ENCODE peak calls at places on chromosome 21, in seven cellular contexts. Y, H, J, S, C, N and G are unnamed samples.
A peak's percentile ranks its signal among the peaks of the same experiment; 100 is the strongest.

GRCh38 chr21:29656504-29657227 is 283.1 kb downstream of the GRIK1 start:
- DNase-seq in S (no peak), N (peak; percentile 98), Y (peak; percentile 64), H (peak; percentile 54), J (no peak), C (peak; percentile 82), G (no peak)

GRCh38 chr21:32350981-32351380 is 41.8 kb downstream of the URB1 start:
- DNase-seq in N (no peak), S (no peak), C (no peak), H (no peak), Y (no peak), J (no peak), G (no peak)

GRCh38 chr21:16418663-16419062 is 688.9 kb downstream of the USP25 start:
- DNase-seq in S (no peak), N (peak; percentile 18), C (no peak), Y (no peak), H (no peak), J (no peak), G (no peak)

GRCh38 chr21:36156815-36157670 is at the start of gene DOP1B:
- DNase-seq in H (peak; percentile 29), N (no peak), C (peak; percentile 88), J (no peak), Y (no peak), S (no peak), G (peak; percentile 24)

GRCh38 chr21:32611471-32611997 is 643 bp downstream of the CFAP298 start:
- DNase-seq in H (peak; percentile 17), S (no peak), N (peak; percentile 44), Y (peak; percentile 30), J (peak; percentile 81), C (peak; percentile 80), G (peak; percentile 23)

GRCh38 chr21:14889080-14889805 is 175.6 kb downstream of the NRIP1 start:
- DNase-seq in S (no peak), C (no peak), N (peak; percentile 80), J (no peak), H (peak; percentile 71), Y (peak; percentile 69), G (no peak)

GRCh38 chr21:35350965-35351364 is 301.9 kb upstream of the RUNX1 start:
- DNase-seq in H (no peak), N (peak; percentile 52), C (no peak), S (no peak), J (no peak), Y (peak; percentile 42), G (no peak)

GRCh38 chr21:45012661-45013270 is 61.6 kb upstream of the ADARB1 start:
- DNase-seq in S (peak; percentile 13), N (no peak), Y (peak; percentile 87), H (no peak), J (peak; percentile 59), C (no peak), G (no peak)

DNA sequence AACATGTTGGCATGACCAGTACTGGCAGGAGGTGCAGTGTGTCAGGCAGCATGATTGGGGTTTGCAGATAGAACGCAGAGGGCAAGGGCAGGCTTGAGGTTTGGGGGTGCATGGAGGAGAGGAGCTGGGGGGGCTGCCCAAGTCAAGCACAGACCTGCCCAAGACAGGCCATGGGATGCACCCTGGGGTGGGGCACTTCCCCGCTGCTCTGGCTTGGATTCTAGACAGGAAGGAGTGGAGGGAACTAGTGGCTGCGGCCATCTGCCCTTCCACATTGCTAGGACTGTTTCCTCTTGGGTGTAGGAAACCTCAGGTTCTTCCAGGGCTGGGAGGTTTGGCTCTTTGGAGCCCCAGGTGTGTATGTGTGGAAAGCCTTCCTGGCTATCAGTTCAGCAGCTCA is 3.0 kb downstream of the PDXK start:
- DNase-seq in C (peak; percentile 22), J (no peak), N (no peak), H (no peak), S (no peak), Y (no peak), G (no peak)
- H3K4me1 ChIP-seq in C (peaks cover 32% of the 10 kb centered on the region), J (peaks cover 81% of the 10 kb centered on the region), N (peaks cover 18% of the 10 kb centered on the region), H (peaks cover 57% of the 10 kb centered on the region), S (peaks cover 22% of the 10 kb centered on the region), Y (peaks cover 57% of the 10 kb centered on the region), G (no peaks in the 10 kb centered on the region)

GRCh38 chr21:31279214-31279613 is 64.8 kb downstream of the TIAM1 start:
- DNase-seq in Y (no peak), N (no peak), H (no peak), S (no peak), C (no peak), J (no peak), G (no peak)

GRCh38 chr21:31281561-31281960 is 62.5 kb downstream of the TIAM1 start:
- DNase-seq in Y (no peak), N (no peak), C (no peak), S (no peak), J (no peak), H (no peak), G (no peak)

GRCh38 chr21:31278511-31279155 is 65.4 kb downstream of the TIAM1 start:
- DNase-seq in N (peak; percentile 60), H (no peak), S (no peak), C (no peak), J (no peak), Y (no peak), G (no peak)

GRCh38 chr21:31282095-31282709 is 61.9 kb downstream of the TIAM1 start:
- DNase-seq in Y (peak; percentile 34), S (no peak), N (peak; percentile 100), C (peak; percentile 87), J (no peak), H (peak; percentile 40), G (no peak)

DNA sequence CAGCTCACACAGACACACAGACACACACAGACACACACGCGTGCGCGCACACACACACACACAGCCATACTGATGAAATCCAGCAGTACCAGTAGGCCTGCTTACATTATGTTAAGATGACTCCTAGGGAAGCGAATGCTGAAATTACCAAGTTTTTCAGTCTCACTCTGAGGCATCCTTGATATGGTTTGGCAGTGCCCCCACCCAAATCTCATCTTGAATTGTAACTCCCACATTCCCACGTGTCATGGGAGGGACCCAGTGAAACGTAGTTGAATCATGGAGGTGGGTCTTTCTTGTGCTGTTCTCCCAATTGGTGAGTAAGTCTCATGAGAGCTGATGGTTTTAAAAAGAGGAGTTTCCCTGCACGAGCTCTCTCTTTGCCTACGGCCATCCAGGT is 64.1 kb downstream of the TIAM1 start:
- DNase-seq in J (no peak), Y (no peak), S (no peak), C (no peak), N (peak; percentile 26), H (no peak), G (no peak)
- TF ChIP-seq CTCF in J (no peak), Y (no peak), S (no peak), C (no peak), N (no peak), H (no peak), G (no peak)

DNA sequence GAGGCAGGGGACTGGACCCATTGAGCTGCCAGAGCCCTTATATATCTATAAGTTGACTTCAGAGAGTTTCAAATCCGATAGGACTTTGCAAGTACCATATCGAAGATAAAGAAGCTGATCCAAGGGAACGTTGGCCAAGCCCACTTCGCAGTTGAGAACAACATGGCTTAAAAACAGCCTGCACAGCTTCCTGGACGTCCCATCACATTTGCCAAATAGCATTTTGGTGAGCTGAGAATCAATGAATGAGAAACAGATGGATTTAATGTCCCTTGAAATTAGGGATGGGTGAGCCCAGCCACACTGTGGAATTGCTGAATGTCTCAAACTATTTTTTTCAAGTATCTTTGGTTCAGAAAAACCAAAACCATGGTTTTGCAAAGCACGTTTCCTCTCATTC is 64.8 kb downstream of the KCNJ15 start:
- DNase-seq in J (no peak), H (no peak), C (no peak), S (no peak), N (no peak), Y (no peak), G (no peak)
- H3K4me1 ChIP-seq in J (peaks cover 8% of the 10 kb centered on the region), H (peaks cover 28% of the 10 kb centered on the region), C (peaks cover 38% of the 10 kb centered on the region), S (no peaks in the 10 kb centered on the region), N (no peaks in the 10 kb centered on the region), Y (peaks cover 16% of the 10 kb centered on the region), G (no peaks in the 10 kb centered on the region)

GRCh38 chr21:42655797-42656770 is 2.7 kb downstream of the PDE9A start:
- DNase-seq in C (peak; percentile 89), J (peak; percentile 64), Y (peak; percentile 32), N (no peak), H (peak; percentile 86), S (no peak), G (no peak)

GRCh38 chr21:42653492-42654061 is at the start of gene PDE9A:
- DNase-seq in N (no peak), S (peak; percentile 41), J (peak; percentile 76), C (peak; percentile 86), H (no peak), Y (no peak), G (peak; percentile 61)

GRCh38 chr21:42654913-42655796 is 1.7 kb downstream of the PDE9A start:
- DNase-seq in S (no peak), H (no peak), N (no peak), C (peak; percentile 91), J (no peak), Y (no peak), G (no peak)

GRCh38 chr21:42652527-42653491 is 612 bp upstream of the PDE9A start:
- DNase-seq in S (peak; percentile 56), N (peak; percentile 27), Y (peak; percentile 29), H (peak; percentile 41), J (peak; percentile 85), C (peak; percentile 97), G (peak; percentile 72)

DNA sequence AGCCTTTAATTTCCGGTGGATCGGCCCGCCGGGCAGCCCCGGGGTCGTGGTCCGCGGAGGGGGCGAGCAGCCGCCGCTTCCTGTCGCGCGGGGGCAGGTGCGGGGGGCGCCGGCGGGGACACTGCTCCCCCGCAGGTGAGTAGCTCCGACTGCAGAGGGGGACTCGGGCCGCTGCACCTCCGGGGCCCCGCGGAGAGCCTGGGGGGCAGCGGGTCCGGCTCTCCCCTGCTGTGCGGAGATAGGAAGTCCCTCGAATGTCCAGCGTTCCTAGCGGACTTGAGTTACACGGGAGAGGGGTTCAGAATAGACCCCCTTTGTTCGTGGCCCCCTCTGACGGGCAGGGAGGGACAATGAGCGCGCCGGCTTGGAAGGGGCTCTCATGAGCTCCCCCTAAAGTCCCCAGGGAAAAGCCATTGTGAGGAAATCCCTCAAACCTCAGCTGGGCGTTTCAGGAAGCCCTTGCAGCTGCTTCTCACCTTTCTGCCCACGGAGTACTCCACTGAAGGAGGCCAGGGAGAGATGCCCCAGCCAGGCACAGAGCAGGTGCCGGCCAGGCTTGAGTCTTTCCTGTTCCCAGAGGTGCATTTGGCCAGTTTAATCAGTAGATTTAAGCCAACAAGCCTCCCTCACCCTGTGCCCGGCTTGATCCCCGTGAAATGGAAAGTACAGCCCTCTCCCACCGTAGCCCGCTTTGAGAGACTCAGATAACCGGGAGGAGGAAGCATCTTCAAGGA is 925 bp downstream of the PDE9A start:
- DNase-seq in N (no peak), Y (peak; percentile 26), S (no peak), H (no peak), J (peak; percentile 77), C (no peak), G (no peak)
- TF ChIP-seq CTCF in N (no peak), Y (no peak), S (no peak), H (no peak), J (no peak), C (no peak), G (no peak)

GRCh38 chr21:43590220-43590619 is 69.1 kb downstream of the HSF2BP start:
- DNase-seq in J (no peak), N (peak; percentile 80), H (no peak), Y (peak; percentile 94), C (no peak), S (no peak), G (no peak)
- H3K4me1 ChIP-seq in J (peaks cover 16% of the 10 kb centered on the region), N (peaks cover 8% of the 10 kb centered on the region), H (peaks cover 43% of the 10 kb centered on the region), Y (peaks cover 51% of the 10 kb centered on the region), C (peaks cover 33% of the 10 kb centered on the region), S (no peaks in the 10 kb centered on the region), G (no peaks in the 10 kb centered on the region)

DNA sequence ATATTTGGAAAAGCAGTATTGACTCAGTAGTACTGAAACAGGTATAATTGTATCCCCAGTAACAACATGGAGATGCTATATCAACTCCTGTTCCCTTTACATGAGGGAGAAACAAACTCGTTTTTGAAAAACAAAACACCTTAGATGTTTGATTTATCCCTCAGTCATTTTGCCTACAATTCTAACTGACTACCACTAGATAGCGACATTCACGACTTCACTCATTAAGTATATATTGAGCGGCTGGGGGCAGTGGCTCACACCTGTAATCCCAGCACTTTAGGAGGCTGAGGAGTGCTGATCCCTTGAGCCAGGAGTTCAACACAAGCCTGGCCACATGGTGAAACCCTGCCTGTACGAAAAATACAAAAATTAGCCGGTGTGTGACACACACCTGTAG is 83.3 kb downstream of the CYYR1 start:
- DNase-seq in N (no peak), H (no peak), C (no peak), Y (no peak), J (no peak), S (no peak), G (no peak)
- TF ChIP-seq CTCF in N (no peak), H (peak; percentile 44), C (no peak), Y (no peak), J (no peak), S (no peak), G (peak; percentile 26)